ENCODE peak calls at places on chromosomes 16 and 17, in six cellular contexts. H is nucleus accumbens, X is globus pallidus, F is NCI-H2081, S is HepG2, O is erythroblast. C is an unnamed sample.

GRCh38 chr17:75549246-75550138 is 24.0 kb downstream of the LLGL2 start:
- DNase-seq in X (no peak), S (peak), H (no peak), F (peak), O (no peak), C (no peak)

GRCh38 chr17:81542431-81543338 is 9.5 kb downstream of the FAAP100 start:
- DNase-seq in F (no peak), X (no peak), S (no peak), O (no peak), H (no peak), C (no peak)

GRCh38 chr17:38464723-38465419 is 36.6 kb downstream of the ARHGAP23 start:
- DNase-seq in S (no peak), O (peak), H (peak), F (no peak), X (peak), C (peak)

GRCh38 chr17:27318228-27318627 is 24.3 kb downstream of the WSB1 start:
- DNase-seq in H (no peak), F (no peak), S (no peak), X (no peak), O (peak), C (no peak)

GRCh38 chr17:82548681-82549303 is 29.3 kb downstream of the FOXK2 start:
- DNase-seq in O (peak), X (no peak), F (no peak), S (no peak), H (no peak), C (no peak)

GRCh38 chr16:72300892-72301291 is 128.9 kb upstream of the PMFBP1 start:
- DNase-seq in H (no peak), S (no peak), X (no peak), O (no peak), F (peak), C (no peak)

GRCh38 chr16:29714396-29714795 is 31.4 kb downstream of the C16orf54 start:
- DNase-seq in F (no peak), S (no peak), H (no peak), X (no peak), O (no peak), C (no peak)

GRCh38 chr16:81499576-81500380 is 55.2 kb downstream of the CMIP start:
- DNase-seq in S (no peak), O (no peak), H (no peak), F (no peak), X (no peak), C (no peak)

GRCh38 chr16:53207810-53208752 is 153.3 kb downstream of the CHD9 start:
- DNase-seq in F (peak), H (peak), X (peak), O (peak), S (peak), C (peak)

GRCh38 chr16:79776243-79776884 is 175.8 kb upstream of the MAF start:
- DNase-seq in F (no peak), H (no peak), S (no peak), O (no peak), X (no peak), C (no peak)

GRCh38 chr17:48505788-48506187 is 25.0 kb downstream of the HOXB1 start:
- DNase-seq in F (peak), H (no peak), S (peak), X (no peak), O (peak), C (no peak)

GRCh38 chr17:47986520-47986919 is 15.6 kb downstream of the CDK5RAP3 start:
- DNase-seq in O (no peak), S (no peak), H (no peak), X (no peak), F (no peak), C (no peak)

GRCh38 chr17:55086635-55087058 is 118.1 kb downstream of the STXBP4 start:
- DNase-seq in O (peak), F (peak), H (no peak), X (peak), S (no peak), C (peak)

GRCh38 chr16:49097964-49098363 is 183.7 kb downstream of the CBLN1 start:
- DNase-seq in H (no peak), F (no peak), X (no peak), O (no peak), S (no peak), C (no peak)

GRCh38 chr16:90047714-90048346 is 28.6 kb upstream of the DBNDD1 start:
- DNase-seq in S (no peak), F (no peak), X (no peak), H (no peak), O (peak), C (no peak)

GRCh38 chr17:57549468-57549867 is 195.6 kb downstream of the CCDC182 start:
- DNase-seq in F (no peak), H (no peak), X (no peak), S (no peak), O (no peak), C (no peak)

GRCh38 chr17:36777118-36777517 is 160.2 kb upstream of the LHX1 start:
- DNase-seq in S (no peak), X (no peak), O (peak), F (no peak), H (no peak), C (no peak)

GRCh38 chr17:43423777-43424455 is 25.1 kb downstream of the ARL4D start:
- DNase-seq in F (no peak), X (no peak), O (no peak), H (no peak), S (no peak), C (no peak)

GRCh38 chr16:67198238-67198734 is 645 bp upstream of the ELMO3 start:
- DNase-seq in O (no peak), H (peak), S (no peak), F (no peak), X (peak), C (no peak)

GRCh38 chr16:684067-684794 is at the start of gene JMJD8:
- DNase-seq in H (peak), F (peak), O (peak), X (peak), S (no peak), C (peak)